ENCODE peak calls at places on chromosomes 7 and 10, in nine cellular contexts. One of them, this sample, is unnamed.

GRCh38 chr10:127899766-127900382 is 7.0 kb upstream of the PTPRE start:
- DNase-seq in kidney: no peak
- DNase-seq in NCI-H1048: no peak
- DNase-seq in NCI-H1417: no peak
- DNase-seq in globus pallidus: no peak
- DNase-seq in tibial artery: no peak
- DNase-seq in fibroblast of gingiva: no peak
- DNase-seq in OCI-LY7: no peak
- DNase-seq in G401: no peak
- DNase-seq in this sample: no peak

GRCh38 chr7:108034586-108034985 is 31.6 kb upstream of the LAMB1 start:
- DNase-seq in tibial artery: no peak
- DNase-seq in fibroblast of gingiva: no peak
- DNase-seq in kidney: no peak
- DNase-seq in G401: no peak
- DNase-seq in NCI-H1417: no peak
- DNase-seq in NCI-H1048: no peak
- DNase-seq in OCI-LY7: no peak
- DNase-seq in globus pallidus: no peak
- DNase-seq in this sample: no peak

GRCh38 chr7:25407932-25408480 is 179.7 kb upstream of the NPVF start:
- DNase-seq in OCI-LY7: no peak
- DNase-seq in globus pallidus: no peak
- DNase-seq in kidney: no peak
- DNase-seq in NCI-H1048: no peak
- DNase-seq in tibial artery: no peak
- DNase-seq in fibroblast of gingiva: no peak
- DNase-seq in NCI-H1417: peak; percentile 60
- DNase-seq in G401: no peak
- DNase-seq in this sample: no peak

GRCh38 chr10:99711129-99711719 is 20.7 kb downstream of the COX15 start:
- DNase-seq in fibroblast of gingiva: peak; percentile 54
- DNase-seq in OCI-LY7: peak; percentile 62
- DNase-seq in G401: peak; percentile 47
- DNase-seq in globus pallidus: peak; percentile 24
- DNase-seq in kidney: no peak
- DNase-seq in tibial artery: no peak
- DNase-seq in NCI-H1417: no peak
- DNase-seq in NCI-H1048: peak; percentile 13
- DNase-seq in this sample: no peak

GRCh38 chr10:48598936-48599829 is 5.7 kb downstream of the ARHGAP22 start:
- DNase-seq in NCI-H1417: no peak
- DNase-seq in NCI-H1048: no peak
- DNase-seq in tibial artery: no peak
- DNase-seq in kidney: no peak
- DNase-seq in globus pallidus: peak; percentile 51
- DNase-seq in fibroblast of gingiva: no peak
- DNase-seq in G401: no peak
- DNase-seq in OCI-LY7: no peak
- DNase-seq in this sample: no peak

GRCh38 chr10:122149138-122149606 is 121.9 kb upstream of the BTBD16 start:
- DNase-seq in G401: no peak
- DNase-seq in fibroblast of gingiva: peak; percentile 44
- DNase-seq in kidney: no peak
- DNase-seq in globus pallidus: no peak
- DNase-seq in tibial artery: peak; percentile 87
- DNase-seq in NCI-H1048: no peak
- DNase-seq in OCI-LY7: no peak
- DNase-seq in NCI-H1417: no peak
- DNase-seq in this sample: peak; percentile 91

GRCh38 chr10:130072247-130072646 is 38.4 kb downstream of the C10orf143 start:
- DNase-seq in kidney: no peak
- DNase-seq in G401: no peak
- DNase-seq in tibial artery: no peak
- DNase-seq in globus pallidus: no peak
- DNase-seq in NCI-H1048: no peak
- DNase-seq in NCI-H1417: no peak
- DNase-seq in OCI-LY7: no peak
- DNase-seq in fibroblast of gingiva: no peak
- DNase-seq in this sample: no peak

GRCh38 chr7:71933426-71933825 is 478.7 kb downstream of the CALN1 start:
- DNase-seq in globus pallidus: no peak
- DNase-seq in OCI-LY7: no peak
- DNase-seq in tibial artery: no peak
- DNase-seq in kidney: no peak
- DNase-seq in fibroblast of gingiva: no peak
- DNase-seq in G401: no peak
- DNase-seq in NCI-H1048: no peak
- DNase-seq in NCI-H1417: no peak
- DNase-seq in this sample: no peak

GRCh38 chr7:128863433-128863989 is 855 bp downstream of the ATP6V1F start:
- DNase-seq in NCI-H1417: peak; percentile 29
- DNase-seq in OCI-LY7: peak; percentile 81
- DNase-seq in kidney: no peak
- DNase-seq in globus pallidus: no peak
- DNase-seq in fibroblast of gingiva: peak; percentile 65
- DNase-seq in NCI-H1048: no peak
- DNase-seq in tibial artery: no peak
- DNase-seq in G401: peak; percentile 68
- DNase-seq in this sample: no peak

GRCh38 chr10:80473096-80473657 is 19.1 kb downstream of the TSPAN14 start:
- DNase-seq in G401: no peak
- DNase-seq in NCI-H1417: no peak
- DNase-seq in kidney: no peak
- DNase-seq in tibial artery: peak; percentile 48
- DNase-seq in fibroblast of gingiva: no peak
- DNase-seq in globus pallidus: no peak
- DNase-seq in NCI-H1048: no peak
- DNase-seq in OCI-LY7: no peak
- DNase-seq in this sample: no peak

GRCh38 chr7:88927-89921 is 103.1 kb upstream of the FAM20C start:
- DNase-seq in OCI-LY7: no peak
- DNase-seq in kidney: peak; percentile 85
- DNase-seq in NCI-H1417: no peak
- DNase-seq in globus pallidus: no peak
- DNase-seq in tibial artery: peak; percentile 91
- DNase-seq in fibroblast of gingiva: peak; percentile 87
- DNase-seq in G401: no peak
- DNase-seq in NCI-H1048: no peak
- DNase-seq in this sample: peak; percentile 89

GRCh38 chr7:149261321-149261828 is 621 bp upstream of the ZNF783 start:
- DNase-seq in OCI-LY7: no peak
- DNase-seq in tibial artery: no peak
- DNase-seq in NCI-H1048: no peak
- DNase-seq in G401: peak; percentile 41
- DNase-seq in globus pallidus: peak; percentile 38
- DNase-seq in NCI-H1417: no peak
- DNase-seq in fibroblast of gingiva: peak; percentile 32
- DNase-seq in kidney: no peak
- DNase-seq in this sample: no peak

GRCh38 chr10:60323171-60323570 is 66.5 kb downstream of the ANK3 start:
- DNase-seq in NCI-H1048: no peak
- DNase-seq in globus pallidus: no peak
- DNase-seq in G401: no peak
- DNase-seq in tibial artery: no peak
- DNase-seq in fibroblast of gingiva: no peak
- DNase-seq in NCI-H1417: no peak
- DNase-seq in OCI-LY7: no peak
- DNase-seq in kidney: no peak
- DNase-seq in this sample: no peak

GRCh38 chr10:78618050-78618449 is 450.7 kb upstream of the ZMIZ1 start:
- DNase-seq in kidney: no peak
- DNase-seq in fibroblast of gingiva: no peak
- DNase-seq in NCI-H1417: no peak
- DNase-seq in globus pallidus: no peak
- DNase-seq in OCI-LY7: no peak
- DNase-seq in G401: no peak
- DNase-seq in tibial artery: no peak
- DNase-seq in NCI-H1048: no peak
- DNase-seq in this sample: no peak

GRCh38 chr7:131355917-131356777 is 28.5 kb downstream of the MKLN1 start:
- DNase-seq in NCI-H1417: no peak
- DNase-seq in fibroblast of gingiva: no peak
- DNase-seq in G401: no peak
- DNase-seq in OCI-LY7: no peak
- DNase-seq in globus pallidus: peak; percentile 11
- DNase-seq in tibial artery: no peak
- DNase-seq in NCI-H1048: no peak
- DNase-seq in kidney: no peak
- DNase-seq in this sample: no peak

GRCh38 chr7:74544706-74545469 is 91.2 kb downstream of the GTF2IRD1 start:
- DNase-seq in kidney: no peak
- DNase-seq in fibroblast of gingiva: peak; percentile 29
- DNase-seq in NCI-H1417: peak; percentile 89
- DNase-seq in OCI-LY7: peak; percentile 68
- DNase-seq in tibial artery: no peak
- DNase-seq in globus pallidus: no peak
- DNase-seq in NCI-H1048: no peak
- DNase-seq in G401: peak; percentile 6
- DNase-seq in this sample: no peak

GRCh38 chr10:119680050-119680449 is 28.9 kb downstream of the BAG3 start:
- DNase-seq in globus pallidus: no peak
- DNase-seq in kidney: no peak
- DNase-seq in G401: no peak
- DNase-seq in tibial artery: no peak
- DNase-seq in NCI-H1417: no peak
- DNase-seq in fibroblast of gingiva: peak; percentile 63
- DNase-seq in OCI-LY7: no peak
- DNase-seq in NCI-H1048: no peak
- DNase-seq in this sample: no peak

GRCh38 chr10:77333610-77334340 is 303.8 kb downstream of the KCNMA1 start:
- DNase-seq in kidney: no peak
- DNase-seq in OCI-LY7: no peak
- DNase-seq in tibial artery: no peak
- DNase-seq in fibroblast of gingiva: peak; percentile 7
- DNase-seq in NCI-H1048: no peak
- DNase-seq in G401: no peak
- DNase-seq in globus pallidus: no peak
- DNase-seq in NCI-H1417: peak; percentile 26
- DNase-seq in this sample: no peak

GRCh38 chr7:135803143-135803542 is 54.5 kb upstream of the FAM180A start:
- DNase-seq in tibial artery: no peak
- DNase-seq in NCI-H1048: no peak
- DNase-seq in fibroblast of gingiva: no peak
- DNase-seq in G401: no peak
- DNase-seq in OCI-LY7: no peak
- DNase-seq in NCI-H1417: no peak
- DNase-seq in globus pallidus: no peak
- DNase-seq in kidney: no peak
- DNase-seq in this sample: no peak

GRCh38 chr10:122468923-122469781 is 7.8 kb downstream of the HTRA1 start:
- DNase-seq in kidney: peak; percentile 62
- DNase-seq in NCI-H1417: no peak
- DNase-seq in OCI-LY7: no peak
- DNase-seq in fibroblast of gingiva: peak; percentile 98
- DNase-seq in tibial artery: peak; percentile 74
- DNase-seq in NCI-H1048: no peak
- DNase-seq in globus pallidus: no peak
- DNase-seq in G401: no peak
- DNase-seq in this sample: no peak

GRCh38 chr7:107594961-107595737 is 15.1 kb downstream of the BCAP29 start:
- DNase-seq in NCI-H1417: no peak
- DNase-seq in fibroblast of gingiva: peak; percentile 79
- DNase-seq in OCI-LY7: no peak
- DNase-seq in kidney: no peak
- DNase-seq in globus pallidus: peak; percentile 11
- DNase-seq in G401: no peak
- DNase-seq in tibial artery: no peak
- DNase-seq in NCI-H1048: no peak
- DNase-seq in this sample: no peak

GRCh38 chr7:96388166-96388565 is 66.3 kb upstream of the SLC25A13 start:
- DNase-seq in NCI-H1417: no peak
- DNase-seq in tibial artery: no peak
- DNase-seq in NCI-H1048: no peak
- DNase-seq in G401: no peak
- DNase-seq in OCI-LY7: no peak
- DNase-seq in kidney: no peak
- DNase-seq in globus pallidus: no peak
- DNase-seq in fibroblast of gingiva: peak; percentile 54
- DNase-seq in this sample: no peak

GRCh38 chr10:26738354-26738753 is 40.9 kb downstream of the PDSS1 start:
- DNase-seq in globus pallidus: no peak
- DNase-seq in fibroblast of gingiva: no peak
- DNase-seq in NCI-H1417: no peak
- DNase-seq in NCI-H1048: no peak
- DNase-seq in OCI-LY7: no peak
- DNase-seq in G401: no peak
- DNase-seq in kidney: no peak
- DNase-seq in tibial artery: no peak
- DNase-seq in this sample: no peak

GRCh38 chr10:126902157-126902556 is 3.1 kb upstream of the DOCK1 start:
- DNase-seq in NCI-H1048: no peak
- DNase-seq in G401: no peak
- DNase-seq in NCI-H1417: no peak
- DNase-seq in fibroblast of gingiva: peak; percentile 75
- DNase-seq in kidney: peak; percentile 82
- DNase-seq in globus pallidus: no peak
- DNase-seq in OCI-LY7: no peak
- DNase-seq in tibial artery: no peak
- DNase-seq in this sample: peak; percentile 47

GRCh38 chr7:142881586-142882337 is 3.8 kb downstream of the TRPV6 start:
- DNase-seq in NCI-H1048: no peak
- DNase-seq in NCI-H1417: no peak
- DNase-seq in fibroblast of gingiva: no peak
- DNase-seq in kidney: no peak
- DNase-seq in G401: no peak
- DNase-seq in OCI-LY7: no peak
- DNase-seq in globus pallidus: no peak
- DNase-seq in tibial artery: no peak
- DNase-seq in this sample: peak; percentile 42

GRCh38 chr7:47571355-47572100 is 10.4 kb downstream of the TNS3 start:
- DNase-seq in globus pallidus: peak; percentile 40
- DNase-seq in tibial artery: peak; percentile 85
- DNase-seq in NCI-H1048: no peak
- DNase-seq in kidney: peak; percentile 92
- DNase-seq in G401: no peak
- DNase-seq in fibroblast of gingiva: peak; percentile 72
- DNase-seq in OCI-LY7: no peak
- DNase-seq in NCI-H1417: no peak
- DNase-seq in this sample: peak; percentile 96

GRCh38 chr10:64486149-64486548 is 964.9 kb downstream of the REEP3 start:
- DNase-seq in globus pallidus: no peak
- DNase-seq in NCI-H1417: no peak
- DNase-seq in fibroblast of gingiva: no peak
- DNase-seq in G401: no peak
- DNase-seq in kidney: no peak
- DNase-seq in OCI-LY7: no peak
- DNase-seq in tibial artery: no peak
- DNase-seq in NCI-H1048: no peak
- DNase-seq in this sample: no peak

GRCh38 chr10:118669835-118670234 is 74.4 kb upstream of the PRLHR start:
- DNase-seq in OCI-LY7: no peak
- DNase-seq in tibial artery: no peak
- DNase-seq in globus pallidus: no peak
- DNase-seq in NCI-H1417: no peak
- DNase-seq in kidney: no peak
- DNase-seq in NCI-H1048: no peak
- DNase-seq in G401: no peak
- DNase-seq in fibroblast of gingiva: no peak
- DNase-seq in this sample: no peak

GRCh38 chr7:94395141-94396041 is 696 bp downstream of the COL1A2 start:
- DNase-seq in NCI-H1048: peak; percentile 14
- DNase-seq in kidney: no peak
- DNase-seq in NCI-H1417: peak; percentile 53
- DNase-seq in OCI-LY7: peak; percentile 64
- DNase-seq in fibroblast of gingiva: peak; percentile 84
- DNase-seq in globus pallidus: peak; percentile 54
- DNase-seq in G401: peak; percentile 31
- DNase-seq in tibial artery: peak; percentile 79
- DNase-seq in this sample: no peak

GRCh38 chr10:60495357-60495756 is 105.7 kb upstream of the ANK3 start:
- DNase-seq in tibial artery: no peak
- DNase-seq in G401: no peak
- DNase-seq in kidney: no peak
- DNase-seq in NCI-H1048: no peak
- DNase-seq in OCI-LY7: no peak
- DNase-seq in globus pallidus: peak; percentile 78
- DNase-seq in fibroblast of gingiva: no peak
- DNase-seq in NCI-H1417: no peak
- DNase-seq in this sample: no peak

GRCh38 chr7:37824987-37825509 is 23.3 kb upstream of the NME8 start:
- DNase-seq in G401: no peak
- DNase-seq in fibroblast of gingiva: no peak
- DNase-seq in NCI-H1048: no peak
- DNase-seq in globus pallidus: no peak
- DNase-seq in tibial artery: no peak
- DNase-seq in NCI-H1417: no peak
- DNase-seq in OCI-LY7: no peak
- DNase-seq in kidney: no peak
- DNase-seq in this sample: no peak